ENCODE peak calls at places on chromosomes 7 and 10, in four cellular contexts. One of them, this sample, is unnamed.
A peak's percentile ranks its signal among the peaks of the same experiment; 100 is the strongest.

GRCh38 chr10:3635248-3635647 is 149.8 kb downstream of the KLF6 start:
- DNase-seq in HT1080: no peak
- DNase-seq in globus pallidus: no peak
- DNase-seq in upper lobe of right lung: no peak
- DNase-seq in this sample: no peak

GRCh38 chr10:86974484-86974883 is 6.2 kb downstream of the ADIRF start:
- DNase-seq in HT1080: no peak
- DNase-seq in globus pallidus: no peak
- DNase-seq in upper lobe of right lung: no peak
- DNase-seq in this sample: no peak

GRCh38 chr10:131184503-131184902 is 127.0 kb downstream of the TCERG1L start:
- DNase-seq in HT1080: no peak
- DNase-seq in globus pallidus: no peak
- DNase-seq in upper lobe of right lung: no peak
- DNase-seq in this sample: no peak

GRCh38 chr10:43117777-43118583 is 20.3 kb upstream of the CSGALNACT2 start:
- DNase-seq in HT1080: no peak
- DNase-seq in globus pallidus: no peak
- DNase-seq in upper lobe of right lung: peak; percentile 45
- DNase-seq in this sample: no peak

GRCh38 chr7:120089968-120090367 is 183.0 kb upstream of the KCND2 start:
- DNase-seq in HT1080: peak; percentile 46
- DNase-seq in globus pallidus: no peak
- DNase-seq in upper lobe of right lung: no peak
- DNase-seq in this sample: no peak

GRCh38 chr7:133331861-133332260 is 79.0 kb downstream of the EXOC4 start:
- DNase-seq in HT1080: no peak
- DNase-seq in globus pallidus: no peak
- DNase-seq in upper lobe of right lung: no peak
- DNase-seq in this sample: no peak

GRCh38 chr7:375901-376305 is 85.9 kb downstream of the FOXL3 start:
- DNase-seq in HT1080: no peak
- DNase-seq in globus pallidus: no peak
- DNase-seq in upper lobe of right lung: no peak
- DNase-seq in this sample: no peak

GRCh38 chr10:641149-642010 is 48.1 kb downstream of the DIP2C start:
- DNase-seq in HT1080: no peak
- DNase-seq in globus pallidus: no peak
- DNase-seq in upper lobe of right lung: peak; percentile 50
- DNase-seq in this sample: no peak

GRCh38 chr7:92421676-92422435 is 25.4 kb upstream of the GATAD1 start:
- DNase-seq in HT1080: no peak
- DNase-seq in globus pallidus: no peak
- DNase-seq in upper lobe of right lung: no peak
- DNase-seq in this sample: no peak

GRCh38 chr10:2791774-2792443 is 275.4 kb upstream of the PFKP start:
- DNase-seq in HT1080: no peak
- DNase-seq in globus pallidus: no peak
- DNase-seq in upper lobe of right lung: no peak
- DNase-seq in this sample: no peak

GRCh38 chr10:59242991-59243390 is 66.5 kb downstream of the PHYHIPL start:
- DNase-seq in HT1080: no peak
- DNase-seq in globus pallidus: no peak
- DNase-seq in upper lobe of right lung: no peak
- DNase-seq in this sample: no peak

GRCh38 chr10:79224992-79225391 is 122.3 kb upstream of the PPIF start:
- DNase-seq in HT1080: no peak
- DNase-seq in globus pallidus: no peak
- DNase-seq in upper lobe of right lung: no peak
- DNase-seq in this sample: no peak

This sample was measured in midbrain.